ENCODE peak calls at places on chromosome 16, in four cellular contexts. One of them, this sample, is unnamed.

GRCh38 chr16:73094371-73094770 is 46.4 kb upstream of the ZFHX3 start:
- ATAC-seq in CD4-positive, alpha-beta T cell: no peak
- ATAC-seq in right cardiac atrium: no peak
- ATAC-seq in activated CD4-positive, alpha-beta T cell treated with anti-CD3 and anti-CD28 coated beads for 36 hours: no peak
- ATAC-seq in this sample: no peak

GRCh38 chr16:5235119-5235518 is 137.5 kb upstream of the EEF2KMT start:
- ATAC-seq in CD4-positive, alpha-beta T cell: no peak
- ATAC-seq in right cardiac atrium: no peak
- ATAC-seq in activated CD4-positive, alpha-beta T cell treated with anti-CD3 and anti-CD28 coated beads for 36 hours: no peak
- ATAC-seq in this sample: no peak

GRCh38 chr16:19680972-19681371 is 37.1 kb downstream of the KNOP1 start:
- ATAC-seq in CD4-positive, alpha-beta T cell: no peak
- ATAC-seq in right cardiac atrium: no peak
- ATAC-seq in activated CD4-positive, alpha-beta T cell treated with anti-CD3 and anti-CD28 coated beads for 36 hours: no peak
- ATAC-seq in this sample: no peak

GRCh38 chr16:68298907-68299515 is 11.7 kb downstream of the SLC7A6OS start:
- ATAC-seq in CD4-positive, alpha-beta T cell: no peak
- ATAC-seq in right cardiac atrium: peak
- ATAC-seq in activated CD4-positive, alpha-beta T cell treated with anti-CD3 and anti-CD28 coated beads for 36 hours: no peak
- ATAC-seq in this sample: peak

GRCh38 chr16:69039333-69039941 is 66.0 kb upstream of the HAS3 start:
- ATAC-seq in CD4-positive, alpha-beta T cell: no peak
- ATAC-seq in right cardiac atrium: no peak
- ATAC-seq in activated CD4-positive, alpha-beta T cell treated with anti-CD3 and anti-CD28 coated beads for 36 hours: no peak
- ATAC-seq in this sample: peak

GRCh38 chr16:30184430-30185140 is 1.2 kb downstream of the CORO1A start:
- ATAC-seq in CD4-positive, alpha-beta T cell: peak
- ATAC-seq in right cardiac atrium: no peak
- ATAC-seq in activated CD4-positive, alpha-beta T cell treated with anti-CD3 and anti-CD28 coated beads for 36 hours: peak
- ATAC-seq in this sample: no peak

GRCh38 chr16:4115941-4116327 is 308 bp downstream of the ADCY9 start:
- ATAC-seq in CD4-positive, alpha-beta T cell: peak
- ATAC-seq in right cardiac atrium: no peak
- ATAC-seq in activated CD4-positive, alpha-beta T cell treated with anti-CD3 and anti-CD28 coated beads for 36 hours: peak
- ATAC-seq in this sample: no peak

GRCh38 chr16:89471225-89471624 is 19.1 kb downstream of the ANKRD11 start:
- ATAC-seq in CD4-positive, alpha-beta T cell: no peak
- ATAC-seq in right cardiac atrium: no peak
- ATAC-seq in activated CD4-positive, alpha-beta T cell treated with anti-CD3 and anti-CD28 coated beads for 36 hours: no peak
- ATAC-seq in this sample: peak

GRCh38 chr16:70267516-70267915 is 15.8 kb upstream of the EXOSC6 start:
- ATAC-seq in CD4-positive, alpha-beta T cell: peak
- ATAC-seq in right cardiac atrium: no peak
- ATAC-seq in activated CD4-positive, alpha-beta T cell treated with anti-CD3 and anti-CD28 coated beads for 36 hours: no peak
- ATAC-seq in this sample: peak

GRCh38 chr16:56672761-56673536 is 3.3 kb downstream of the MT1H start:
- ATAC-seq in CD4-positive, alpha-beta T cell: no peak
- ATAC-seq in right cardiac atrium: no peak
- ATAC-seq in activated CD4-positive, alpha-beta T cell treated with anti-CD3 and anti-CD28 coated beads for 36 hours: peak
- ATAC-seq in this sample: no peak

GRCh38 chr16:48374255-48374654 is 11.0 kb downstream of the SIAH1 start:
- ATAC-seq in CD4-positive, alpha-beta T cell: no peak
- ATAC-seq in right cardiac atrium: no peak
- ATAC-seq in activated CD4-positive, alpha-beta T cell treated with anti-CD3 and anti-CD28 coated beads for 36 hours: no peak
- ATAC-seq in this sample: no peak

GRCh38 chr16:79165541-79165940 is 435.0 kb downstream of the MAF start:
- ATAC-seq in CD4-positive, alpha-beta T cell: no peak
- ATAC-seq in right cardiac atrium: no peak
- ATAC-seq in activated CD4-positive, alpha-beta T cell treated with anti-CD3 and anti-CD28 coated beads for 36 hours: no peak
- ATAC-seq in this sample: no peak

GRCh38 chr16:65126845-65127624 is 5.2 kb upstream of the CDH11 start:
- ATAC-seq in CD4-positive, alpha-beta T cell: no peak
- ATAC-seq in right cardiac atrium: no peak
- ATAC-seq in activated CD4-positive, alpha-beta T cell treated with anti-CD3 and anti-CD28 coated beads for 36 hours: peak
- ATAC-seq in this sample: no peak

GRCh38 chr16:53456625-53457024 is 22.4 kb downstream of the RBL2 start:
- ATAC-seq in CD4-positive, alpha-beta T cell: peak
- ATAC-seq in right cardiac atrium: no peak
- ATAC-seq in activated CD4-positive, alpha-beta T cell treated with anti-CD3 and anti-CD28 coated beads for 36 hours: peak
- ATAC-seq in this sample: no peak

GRCh38 chr16:70638814-70639792 is 7.3 kb upstream of the IL34 start:
- ATAC-seq in CD4-positive, alpha-beta T cell: no peak
- ATAC-seq in right cardiac atrium: peak
- ATAC-seq in activated CD4-positive, alpha-beta T cell treated with anti-CD3 and anti-CD28 coated beads for 36 hours: no peak
- ATAC-seq in this sample: peak

GRCh38 chr16:1505073-1505844 is 12.1 kb downstream of the TELO2 start:
- ATAC-seq in CD4-positive, alpha-beta T cell: no peak
- ATAC-seq in right cardiac atrium: no peak
- ATAC-seq in activated CD4-positive, alpha-beta T cell treated with anti-CD3 and anti-CD28 coated beads for 36 hours: no peak
- ATAC-seq in this sample: no peak

GRCh38 chr16:47136101-47136820 is 7.5 kb downstream of the NETO2 start:
- ATAC-seq in CD4-positive, alpha-beta T cell: peak
- ATAC-seq in right cardiac atrium: no peak
- ATAC-seq in activated CD4-positive, alpha-beta T cell treated with anti-CD3 and anti-CD28 coated beads for 36 hours: peak
- ATAC-seq in this sample: peak

GRCh38 chr16:19840524-19841110 is 44.0 kb downstream of the GPRC5B start:
- ATAC-seq in CD4-positive, alpha-beta T cell: no peak
- ATAC-seq in right cardiac atrium: peak
- ATAC-seq in activated CD4-positive, alpha-beta T cell treated with anti-CD3 and anti-CD28 coated beads for 36 hours: no peak
- ATAC-seq in this sample: no peak

GRCh38 chr16:64152010-64152767 is 969.7 kb downstream of the CDH11 start:
- ATAC-seq in CD4-positive, alpha-beta T cell: no peak
- ATAC-seq in right cardiac atrium: no peak
- ATAC-seq in activated CD4-positive, alpha-beta T cell treated with anti-CD3 and anti-CD28 coated beads for 36 hours: no peak
- ATAC-seq in this sample: no peak

GRCh38 chr16:56237451-56237930 is 46.2 kb downstream of the GNAO1 start:
- ATAC-seq in CD4-positive, alpha-beta T cell: no peak
- ATAC-seq in right cardiac atrium: peak
- ATAC-seq in activated CD4-positive, alpha-beta T cell treated with anti-CD3 and anti-CD28 coated beads for 36 hours: no peak
- ATAC-seq in this sample: no peak

GRCh38 chr16:27677300-27677699 is 127.4 kb downstream of the KATNIP start:
- ATAC-seq in CD4-positive, alpha-beta T cell: no peak
- ATAC-seq in right cardiac atrium: no peak
- ATAC-seq in activated CD4-positive, alpha-beta T cell treated with anti-CD3 and anti-CD28 coated beads for 36 hours: no peak
- ATAC-seq in this sample: no peak

GRCh38 chr16:3035289-3035971 is 1.3 kb downstream of the BICDL2 start:
- ATAC-seq in CD4-positive, alpha-beta T cell: no peak
- ATAC-seq in right cardiac atrium: no peak
- ATAC-seq in activated CD4-positive, alpha-beta T cell treated with anti-CD3 and anti-CD28 coated beads for 36 hours: no peak
- ATAC-seq in this sample: no peak

GRCh38 chr16:19883296-19883951 is 1.2 kb downstream of the GPRC5B start:
- ATAC-seq in CD4-positive, alpha-beta T cell: no peak
- ATAC-seq in right cardiac atrium: peak
- ATAC-seq in activated CD4-positive, alpha-beta T cell treated with anti-CD3 and anti-CD28 coated beads for 36 hours: no peak
- ATAC-seq in this sample: no peak

GRCh38 chr16:4599545-4599944 is 15.1 kb downstream of the UBALD1 start:
- ATAC-seq in CD4-positive, alpha-beta T cell: no peak
- ATAC-seq in right cardiac atrium: no peak
- ATAC-seq in activated CD4-positive, alpha-beta T cell treated with anti-CD3 and anti-CD28 coated beads for 36 hours: no peak
- ATAC-seq in this sample: no peak

GRCh38 chr16:61677776-61678175 is 358.5 kb downstream of the CDH8 start:
- ATAC-seq in CD4-positive, alpha-beta T cell: no peak
- ATAC-seq in right cardiac atrium: no peak
- ATAC-seq in activated CD4-positive, alpha-beta T cell treated with anti-CD3 and anti-CD28 coated beads for 36 hours: no peak
- ATAC-seq in this sample: no peak

GRCh38 chr16:69100046-69100765 is 5.2 kb upstream of the HAS3 start:
- ATAC-seq in CD4-positive, alpha-beta T cell: no peak
- ATAC-seq in right cardiac atrium: no peak
- ATAC-seq in activated CD4-positive, alpha-beta T cell treated with anti-CD3 and anti-CD28 coated beads for 36 hours: no peak
- ATAC-seq in this sample: peak

GRCh38 chr16:11596572-11597226 is 10.0 kb upstream of the LITAF start:
- ATAC-seq in CD4-positive, alpha-beta T cell: no peak
- ATAC-seq in right cardiac atrium: no peak
- ATAC-seq in activated CD4-positive, alpha-beta T cell treated with anti-CD3 and anti-CD28 coated beads for 36 hours: no peak
- ATAC-seq in this sample: peak

GRCh38 chr16:29665294-29666077 is 2.4 kb downstream of the SPN start:
- ATAC-seq in CD4-positive, alpha-beta T cell: peak
- ATAC-seq in right cardiac atrium: no peak
- ATAC-seq in activated CD4-positive, alpha-beta T cell treated with anti-CD3 and anti-CD28 coated beads for 36 hours: peak
- ATAC-seq in this sample: no peak

This sample was measured in esophagus mucosa.